ENCODE peak calls at places on chromosome 5, in ten cellular contexts. I, D, G, L, Y, H, X, A, R and T are unnamed samples. For H3K36me3, the result is how much of the 10 kb centered on the place peaks cover.

GRCh38 chr5:12623408-12623807 is 719.2 kb upstream of the CTNND2 start:
- DNase-seq in I (no peak), D (no peak), G (no peak), L (no peak), Y (no peak), H (no peak), X (no peak), A (no peak), R (no peak), T (no peak)

GRCh38 chr5:176561259-176561658 is 12.1 kb downstream of the CDHR2 start:
- DNase-seq in I (no peak), D (no peak), G (no peak), L (no peak), Y (no peak), H (no peak), X (no peak), A (no peak), R (no peak), T (no peak)

GRCh38 chr5:152404494-152404893 is 585 bp downstream of the NMUR2 start:
- DNase-seq in I (no peak), D (peak), G (no peak), L (peak), Y (no peak), H (no peak), X (no peak), A (no peak), R (no peak), T (no peak)

GRCh38 chr5:100691545-100691944 is 156.4 kb downstream of the FAM174A start:
- DNase-seq in I (peak), D (no peak), G (no peak), L (no peak), Y (no peak), H (no peak), X (no peak), A (no peak), R (no peak), T (no peak)

GRCh38 chr5:174825587-174825986 is 101.2 kb downstream of the MSX2 start:
- DNase-seq in I (no peak), D (no peak), G (no peak), L (no peak), Y (no peak), H (no peak), X (no peak), A (no peak), R (no peak), T (peak)

GRCh38 chr5:156460496-156460895 is 133.5 kb downstream of the SGCD start:
- DNase-seq in I (no peak), D (no peak), G (no peak), L (no peak), Y (no peak), H (no peak), X (no peak), A (no peak), R (no peak), T (no peak)

GRCh38 chr5:99025298-99026045 is 96.7 kb upstream of the CHD1 start:
- DNase-seq in I (peak), D (no peak), G (peak), L (no peak), Y (no peak), H (no peak), X (no peak), A (no peak), R (no peak), T (no peak)

GRCh38 chr5:164237531-164237930 is 732.1 kb downstream of the MAT2B start:
- DNase-seq in I (no peak), D (no peak), G (no peak), L (no peak), Y (no peak), H (no peak), X (no peak), A (no peak), R (no peak), T (no peak)

GRCh38 chr5:61132559-61132958 is 29.7 kb downstream of the SMIM15 start:
- DNase-seq in I (no peak), D (no peak), G (no peak), L (no peak), Y (no peak), H (no peak), X (no peak), A (no peak), R (no peak), T (peak)

GRCh38 chr5:159156839-159157238 is 52.5 kb downstream of the RNF145 start:
- DNase-seq in I (peak), D (no peak), G (peak), L (no peak), Y (peak), H (peak), X (peak), A (peak), R (peak), T (peak)

GRCh38 chr5:62489471-62489870 is 76.9 kb downstream of the IPO11 start:
- DNase-seq in I (no peak), D (no peak), G (no peak), L (no peak), Y (no peak), H (no peak), X (no peak), A (no peak), R (no peak), T (no peak)

GRCh38 chr5:116291271-116291670 is 206.4 kb downstream of the COMMD10 start:
- DNase-seq in I (no peak), D (no peak), G (no peak), L (no peak), Y (no peak), H (no peak), X (no peak), A (no peak), R (no peak), T (no peak)

GRCh38 chr5:95448836-95449235 is 57.7 kb downstream of the FAM81B start:
- DNase-seq in I (no peak), D (no peak), G (no peak), L (no peak), Y (no peak), H (no peak), X (no peak), A (no peak), R (no peak), T (no peak)

GRCh38 chr5:125505062-125505461 is 758.6 kb upstream of the ZNF608 start:
- DNase-seq in I (no peak), D (no peak), G (no peak), L (no peak), Y (no peak), H (no peak), X (no peak), A (no peak), R (no peak), T (no peak)

GRCh38 chr5:66144799-66145390 is 795 bp downstream of the SREK1 start:
- DNase-seq in I (no peak), D (no peak), G (no peak), L (no peak), Y (no peak), H (no peak), X (no peak), A (no peak), R (no peak), T (no peak)

GRCh38 chr5:33227247-33227646 is 213.5 kb upstream of the TARS1 start:
- DNase-seq in I (no peak), D (no peak), G (no peak), L (no peak), Y (no peak), H (no peak), X (no peak), A (no peak), R (no peak), T (no peak)

GRCh38 chr5:134577796-134578577 is 52.5 kb downstream of the JADE2 start:
- DNase-seq in I (peak), D (peak), G (peak), L (peak), Y (peak), H (peak), X (no peak), A (peak), R (peak), T (peak)

GRCh38 chr5:127806776-127807175 is 103.6 kb downstream of the CCDC192 start:
- DNase-seq in I (no peak), D (no peak), G (no peak), L (no peak), Y (no peak), H (no peak), X (no peak), A (no peak), R (no peak), T (no peak)

GRCh38 chr5:150500328-150500841 is 7.5 kb upstream of the NDST1 start:
- DNase-seq in I (no peak), D (no peak), G (peak), L (no peak), Y (no peak), H (peak), X (no peak), A (no peak), R (no peak), T (no peak)

GRCh38 chr5:96999856-97000255 is 64.0 kb downstream of the LNPEP start:
- DNase-seq in I (no peak), D (no peak), G (no peak), L (no peak), Y (no peak), H (no peak), X (no peak), A (no peak), R (no peak), T (no peak)

GRCh38 chr5:45578270-45578669 is 117.9 kb downstream of the HCN1 start:
- DNase-seq in I (peak), D (no peak), G (no peak), L (no peak), Y (no peak), H (no peak), X (no peak), A (no peak), R (no peak), T (no peak)

GRCh38 chr5:166671818-166672217 is 1619.6 kb upstream of the WWC1 start:
- DNase-seq in I (no peak), D (no peak), G (no peak), L (no peak), Y (no peak), H (no peak), X (no peak), A (no peak), R (no peak), T (no peak)
- H3K27ac ChIP-seq in I (no peak), D (no peak), G (no peak), L (no peak), Y (no peak), H (no peak), X (no peak), A (no peak), R (no peak), T (no peak)

DNA sequence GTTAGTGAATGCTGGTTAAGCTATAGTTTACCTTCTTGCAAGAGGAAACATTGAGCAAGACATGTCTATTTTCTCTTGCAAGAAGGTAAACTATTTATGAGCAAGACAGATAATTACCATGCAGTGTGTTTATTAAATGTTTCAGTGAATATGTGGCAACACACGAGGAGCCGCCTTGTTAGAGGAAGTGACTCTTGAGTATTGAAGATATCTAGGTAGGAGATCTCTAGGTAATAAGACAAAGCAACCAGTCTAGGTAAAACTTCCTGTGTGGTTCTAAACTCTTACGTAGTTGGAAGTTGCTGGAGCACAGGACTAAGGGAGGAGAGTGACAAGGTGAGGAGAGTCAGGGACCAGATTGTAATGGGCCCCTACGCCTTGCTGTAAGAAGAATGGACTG is 16.8 kb downstream of the SKP2 start:
- DNase-seq in I (no peak), D (no peak), G (no peak), L (no peak), Y (no peak), H (no peak), X (no peak), A (no peak), R (no peak), T (no peak)
- H3K36me3 ChIP-seq in I (half or more), D (half or more), G (under half), L (under half), Y (under half), H (under half), X (under half), A (under half), R (half or more), T (under half)

DNA sequence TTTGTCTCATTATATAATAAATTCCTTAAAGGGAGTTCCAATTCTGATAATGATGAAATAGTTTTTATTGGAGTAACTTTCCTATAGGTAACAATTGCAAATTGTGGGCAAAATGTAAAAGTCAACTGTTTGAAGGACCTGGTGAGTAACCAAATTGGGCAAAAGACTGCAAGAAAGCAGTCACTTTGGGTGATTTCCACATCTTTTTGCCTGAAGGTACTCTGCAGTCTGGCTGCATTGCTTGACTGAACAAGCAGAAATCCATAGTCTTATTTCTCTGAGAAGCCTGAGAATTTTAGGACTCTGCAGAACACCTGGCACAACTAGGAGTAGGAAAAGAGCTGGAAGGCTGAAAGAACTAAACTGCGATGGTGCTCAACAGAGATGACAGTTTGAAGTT is 114.9 kb downstream of the HOMER1 start:
- DNase-seq in I (no peak), D (no peak), G (no peak), L (no peak), Y (no peak), H (no peak), X (no peak), A (no peak), R (no peak), T (no peak)
- H3K27ac ChIP-seq in I (no peak), D (no peak), G (no peak), L (no peak), Y (no peak), H (no peak), X (no peak), A (no peak), R (no peak), T (no peak)

GRCh38 chr5:4108690-4109089 is 513.1 kb downstream of the IRX1 start:
- DNase-seq in I (no peak), D (no peak), G (no peak), L (no peak), Y (no peak), H (no peak), X (no peak), A (no peak), R (no peak), T (no peak)

GRCh38 chr5:4113426-4113825 is 517.8 kb downstream of the IRX1 start:
- DNase-seq in I (no peak), D (no peak), G (no peak), L (no peak), Y (no peak), H (no peak), X (no peak), A (no peak), R (no peak), T (no peak)

GRCh38 chr5:4116834-4117233 is 521.2 kb downstream of the IRX1 start:
- DNase-seq in I (no peak), D (no peak), G (no peak), L (no peak), Y (no peak), H (no peak), X (no peak), A (no peak), R (no peak), T (no peak)

DNA sequence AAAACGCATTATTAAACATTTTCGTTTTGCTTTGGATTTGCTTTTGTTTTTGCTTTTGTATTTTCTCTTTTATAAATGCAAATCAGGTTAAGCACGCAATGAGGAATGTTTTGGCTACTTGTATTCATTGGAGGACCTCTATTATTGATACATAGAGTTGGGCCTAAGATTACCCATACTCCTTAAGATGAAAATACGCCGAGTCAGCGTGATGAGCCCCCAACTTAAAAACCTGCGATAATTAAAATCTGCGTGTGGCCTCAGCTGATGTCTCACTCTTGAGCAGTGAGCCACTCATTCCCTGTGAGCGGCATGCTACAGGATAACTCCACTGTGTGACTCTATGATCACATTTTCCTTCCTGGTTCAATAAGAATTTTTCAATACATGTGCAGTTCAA is 518.3 kb downstream of the IRX1 start:
- DNase-seq in I (no peak), D (no peak), G (no peak), L (no peak), Y (no peak), H (no peak), X (no peak), A (no peak), R (no peak), T (no peak)
- H3K36me3 ChIP-seq in I (under half), D (under half), G (under half), L (under half), Y (under half), H (under half), X (under half), A (under half), R (under half), T (under half)